ENCODE peak calls at places on chromosome 18, in nine cellular contexts. One of them, this sample, is unnamed.

GRCh38 chr18:37252342-37252741 is 313.3 kb downstream of the CELF4 start:
- DNase-seq in pancreas: no peak
- DNase-seq in sigmoid colon: no peak
- DNase-seq in heart right ventricle: no peak
- DNase-seq in psoas muscle: no peak
- DNase-seq in GM23248: no peak
- DNase-seq in heart left ventricle: no peak
- DNase-seq in ascending aorta: no peak
- DNase-seq in fibroblast of lung: no peak
- DNase-seq in this sample: no peak

GRCh38 chr18:1018211-1018651 is 113.6 kb downstream of the ADCYAP1 start:
- DNase-seq in pancreas: no peak
- DNase-seq in sigmoid colon: no peak
- DNase-seq in heart right ventricle: no peak
- DNase-seq in psoas muscle: no peak
- DNase-seq in GM23248: peak; percentile 34
- DNase-seq in heart left ventricle: no peak
- DNase-seq in ascending aorta: no peak
- DNase-seq in fibroblast of lung: peak; percentile 51
- DNase-seq in this sample: no peak

GRCh38 chr18:75068682-75069435 is 140.1 kb downstream of the PTGR3 start:
- DNase-seq in pancreas: no peak
- DNase-seq in sigmoid colon: no peak
- DNase-seq in heart right ventricle: no peak
- DNase-seq in psoas muscle: no peak
- DNase-seq in GM23248: no peak
- DNase-seq in heart left ventricle: no peak
- DNase-seq in ascending aorta: peak; percentile 38
- DNase-seq in fibroblast of lung: no peak
- DNase-seq in this sample: no peak

GRCh38 chr18:35547008-35547605 is 34.4 kb upstream of the GALNT1 start:
- DNase-seq in pancreas: no peak
- DNase-seq in sigmoid colon: no peak
- DNase-seq in heart right ventricle: no peak
- DNase-seq in psoas muscle: no peak
- DNase-seq in GM23248: no peak
- DNase-seq in heart left ventricle: no peak
- DNase-seq in ascending aorta: no peak
- DNase-seq in fibroblast of lung: no peak
- DNase-seq in this sample: no peak

GRCh38 chr18:37249895-37250618 is 315.5 kb downstream of the CELF4 start:
- DNase-seq in pancreas: no peak
- DNase-seq in sigmoid colon: no peak
- DNase-seq in heart right ventricle: no peak
- DNase-seq in psoas muscle: no peak
- DNase-seq in GM23248: no peak
- DNase-seq in heart left ventricle: no peak
- DNase-seq in ascending aorta: no peak
- DNase-seq in fibroblast of lung: no peak
- DNase-seq in this sample: no peak

GRCh38 chr18:46069524-46069923 is 2.5 kb downstream of the PSTPIP2 start:
- DNase-seq in pancreas: no peak
- DNase-seq in sigmoid colon: no peak
- DNase-seq in heart right ventricle: no peak
- DNase-seq in psoas muscle: no peak
- DNase-seq in GM23248: peak; percentile 25
- DNase-seq in heart left ventricle: no peak
- DNase-seq in ascending aorta: no peak
- DNase-seq in fibroblast of lung: no peak
- DNase-seq in this sample: no peak

GRCh38 chr18:32303400-32303799 is 113.6 kb downstream of the MEP1B start:
- DNase-seq in pancreas: no peak
- DNase-seq in sigmoid colon: no peak
- DNase-seq in heart right ventricle: no peak
- DNase-seq in psoas muscle: no peak
- DNase-seq in GM23248: no peak
- DNase-seq in heart left ventricle: no peak
- DNase-seq in ascending aorta: no peak
- DNase-seq in fibroblast of lung: no peak
- DNase-seq in this sample: no peak

GRCh38 chr18:12703096-12703567 is 290 bp downstream of the PSMG2 start:
- DNase-seq in pancreas: no peak
- DNase-seq in sigmoid colon: no peak
- DNase-seq in heart right ventricle: no peak
- DNase-seq in psoas muscle: no peak
- DNase-seq in GM23248: no peak
- DNase-seq in heart left ventricle: no peak
- DNase-seq in ascending aorta: no peak
- DNase-seq in fibroblast of lung: no peak
- DNase-seq in this sample: no peak

GRCh38 chr18:36769611-36770314 is 59.0 kb downstream of the TPGS2 start:
- DNase-seq in pancreas: no peak
- DNase-seq in sigmoid colon: no peak
- DNase-seq in heart right ventricle: peak; percentile 35
- DNase-seq in psoas muscle: peak; percentile 55
- DNase-seq in GM23248: peak; percentile 9
- DNase-seq in heart left ventricle: no peak
- DNase-seq in ascending aorta: no peak
- DNase-seq in fibroblast of lung: no peak
- DNase-seq in this sample: no peak

GRCh38 chr18:13110559-13110958 is 108.0 kb upstream of the LDLRAD4 start:
- DNase-seq in pancreas: peak; percentile 27
- DNase-seq in sigmoid colon: no peak
- DNase-seq in heart right ventricle: no peak
- DNase-seq in psoas muscle: no peak
- DNase-seq in GM23248: no peak
- DNase-seq in heart left ventricle: no peak
- DNase-seq in ascending aorta: no peak
- DNase-seq in fibroblast of lung: no peak
- DNase-seq in this sample: no peak

GRCh38 chr18:31154186-31154585 is 8.5 kb downstream of the DSC1 start:
- DNase-seq in pancreas: no peak
- DNase-seq in sigmoid colon: no peak
- DNase-seq in heart right ventricle: no peak
- DNase-seq in psoas muscle: no peak
- DNase-seq in GM23248: no peak
- DNase-seq in heart left ventricle: no peak
- DNase-seq in ascending aorta: no peak
- DNase-seq in fibroblast of lung: no peak
- DNase-seq in this sample: no peak

GRCh38 chr18:41456791-41457190 is 498.2 kb upstream of the PIK3C3 start:
- DNase-seq in pancreas: no peak
- DNase-seq in sigmoid colon: no peak
- DNase-seq in heart right ventricle: no peak
- DNase-seq in psoas muscle: no peak
- DNase-seq in GM23248: no peak
- DNase-seq in heart left ventricle: no peak
- DNase-seq in ascending aorta: no peak
- DNase-seq in fibroblast of lung: no peak
- DNase-seq in this sample: no peak

GRCh38 chr18:5417342-5417741 is 121.8 kb upstream of the ZBTB14 start:
- DNase-seq in pancreas: peak; percentile 17
- DNase-seq in sigmoid colon: no peak
- DNase-seq in heart right ventricle: no peak
- DNase-seq in psoas muscle: no peak
- DNase-seq in GM23248: peak; percentile 24
- DNase-seq in heart left ventricle: peak; percentile 20
- DNase-seq in ascending aorta: peak; percentile 67
- DNase-seq in fibroblast of lung: peak; percentile 53
- DNase-seq in this sample: no peak

GRCh38 chr18:30177056-30177455 is 865.5 kb downstream of the DSC3 start:
- DNase-seq in pancreas: no peak
- DNase-seq in sigmoid colon: no peak
- DNase-seq in heart right ventricle: no peak
- DNase-seq in psoas muscle: no peak
- DNase-seq in GM23248: peak; percentile 31
- DNase-seq in heart left ventricle: no peak
- DNase-seq in ascending aorta: no peak
- DNase-seq in fibroblast of lung: no peak
- DNase-seq in this sample: no peak

GRCh38 chr18:44744206-44745180 is 63.8 kb downstream of the SETBP1 start:
- DNase-seq in pancreas: peak; percentile 65
- DNase-seq in sigmoid colon: peak; percentile 75
- DNase-seq in heart right ventricle: peak; percentile 48
- DNase-seq in psoas muscle: peak; percentile 53
- DNase-seq in GM23248: no peak
- DNase-seq in heart left ventricle: peak; percentile 23
- DNase-seq in ascending aorta: no peak
- DNase-seq in fibroblast of lung: no peak
- DNase-seq in this sample: no peak

DNA sequence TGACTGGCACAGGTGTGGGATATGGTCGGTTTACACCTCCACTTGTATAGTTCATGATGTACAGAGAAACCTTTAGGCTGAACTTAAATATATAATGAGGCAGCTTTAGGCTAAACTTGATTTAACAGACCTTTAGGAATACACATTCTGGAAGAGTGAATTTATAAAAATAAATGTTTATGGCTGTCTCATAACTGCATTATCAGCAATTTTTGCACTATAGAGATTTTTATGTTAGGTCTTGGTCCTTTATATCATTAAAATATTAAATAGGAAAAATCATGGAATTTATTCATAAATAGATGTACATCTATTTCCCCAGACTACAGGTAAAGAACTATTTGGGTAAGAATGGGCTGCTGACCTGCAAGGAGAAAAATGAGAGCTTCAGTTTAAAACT is 19.8 kb downstream of the RAB27B start:
- DNase-seq in pancreas: no peak
- DNase-seq in sigmoid colon: no peak
- DNase-seq in heart right ventricle: no peak
- DNase-seq in psoas muscle: no peak
- DNase-seq in GM23248: no peak
- DNase-seq in heart left ventricle: no peak
- DNase-seq in ascending aorta: no peak
- DNase-seq in fibroblast of lung: no peak
- DNase-seq in this sample: no peak
- H3K27me3 ChIP-seq in pancreas: no peaks in the 10 kb centered on the region
- H3K27me3 ChIP-seq in sigmoid colon: no peaks in the 10 kb centered on the region
- H3K27me3 ChIP-seq in heart right ventricle: no peaks in the 10 kb centered on the region
- H3K27me3 ChIP-seq in psoas muscle: no peaks in the 10 kb centered on the region
- H3K27me3 ChIP-seq in GM23248: no peaks in the 10 kb centered on the region
- H3K27me3 ChIP-seq in heart left ventricle: no peaks in the 10 kb centered on the region
- H3K27me3 ChIP-seq in ascending aorta: no peaks in the 10 kb centered on the region
- H3K27me3 ChIP-seq in fibroblast of lung: no peaks in the 10 kb centered on the region
- H3K27me3 ChIP-seq in this sample: no peaks in the 10 kb centered on the region

GRCh38 chr18:22943847-22944246 is 10.7 kb downstream of the RBBP8 start:
- DNase-seq in pancreas: no peak
- DNase-seq in sigmoid colon: no peak
- DNase-seq in heart right ventricle: no peak
- DNase-seq in psoas muscle: no peak
- DNase-seq in GM23248: no peak
- DNase-seq in heart left ventricle: no peak
- DNase-seq in ascending aorta: no peak
- DNase-seq in fibroblast of lung: no peak
- DNase-seq in this sample: no peak
- H3K36me3 ChIP-seq in pancreas: peaks cover 7% of the 10 kb centered on the region
- H3K36me3 ChIP-seq in sigmoid colon: no peaks in the 10 kb centered on the region
- H3K36me3 ChIP-seq in heart right ventricle: peaks cover 23% of the 10 kb centered on the region
- H3K36me3 ChIP-seq in psoas muscle: no peaks in the 10 kb centered on the region
- H3K36me3 ChIP-seq in GM23248: no peaks in the 10 kb centered on the region
- H3K36me3 ChIP-seq in heart left ventricle: peaks cover 12% of the 10 kb centered on the region
- H3K36me3 ChIP-seq in ascending aorta: peaks cover 3% of the 10 kb centered on the region
- H3K36me3 ChIP-seq in fibroblast of lung: no peaks in the 10 kb centered on the region
- H3K36me3 ChIP-seq in this sample: peaks cover 20% of the 10 kb centered on the region

GRCh38 chr18:63306249-63306648 is 13.3 kb downstream of the BCL2 start:
- DNase-seq in pancreas: no peak
- DNase-seq in sigmoid colon: no peak
- DNase-seq in heart right ventricle: no peak
- DNase-seq in psoas muscle: no peak
- DNase-seq in GM23248: no peak
- DNase-seq in heart left ventricle: no peak
- DNase-seq in ascending aorta: no peak
- DNase-seq in fibroblast of lung: no peak
- DNase-seq in this sample: no peak

GRCh38 chr18:63306819-63307554 is 12.6 kb downstream of the BCL2 start:
- DNase-seq in pancreas: no peak
- DNase-seq in sigmoid colon: no peak
- DNase-seq in heart right ventricle: no peak
- DNase-seq in psoas muscle: no peak
- DNase-seq in GM23248: no peak
- DNase-seq in heart left ventricle: no peak
- DNase-seq in ascending aorta: no peak
- DNase-seq in fibroblast of lung: no peak
- DNase-seq in this sample: no peak

GRCh38 chr18:63307555-63308200 is 11.9 kb downstream of the BCL2 start:
- DNase-seq in pancreas: no peak
- DNase-seq in sigmoid colon: no peak
- DNase-seq in heart right ventricle: no peak
- DNase-seq in psoas muscle: no peak
- DNase-seq in GM23248: peak; percentile 16
- DNase-seq in heart left ventricle: no peak
- DNase-seq in ascending aorta: no peak
- DNase-seq in fibroblast of lung: peak; percentile 15
- DNase-seq in this sample: no peak

GRCh38 chr18:63311481-63312409 is 7.8 kb downstream of the BCL2 start:
- DNase-seq in pancreas: no peak
- DNase-seq in sigmoid colon: no peak
- DNase-seq in heart right ventricle: no peak
- DNase-seq in psoas muscle: no peak
- DNase-seq in GM23248: no peak
- DNase-seq in heart left ventricle: no peak
- DNase-seq in ascending aorta: no peak
- DNase-seq in fibroblast of lung: no peak
- DNase-seq in this sample: no peak

GRCh38 chr18:63309422-63309821 is 10.1 kb downstream of the BCL2 start:
- DNase-seq in pancreas: no peak
- DNase-seq in sigmoid colon: no peak
- DNase-seq in heart right ventricle: no peak
- DNase-seq in psoas muscle: no peak
- DNase-seq in GM23248: no peak
- DNase-seq in heart left ventricle: no peak
- DNase-seq in ascending aorta: no peak
- DNase-seq in fibroblast of lung: no peak
- DNase-seq in this sample: no peak
- H3K27ac ChIP-seq in pancreas: no peak overlapping the region
- H3K27ac ChIP-seq in sigmoid colon: no peak overlapping the region
- H3K27ac ChIP-seq in heart right ventricle: no peak overlapping the region
- H3K27ac ChIP-seq in psoas muscle: no peak overlapping the region
- H3K27ac ChIP-seq in GM23248: no peak overlapping the region
- H3K27ac ChIP-seq in heart left ventricle: no peak overlapping the region
- H3K27ac ChIP-seq in ascending aorta: no peak overlapping the region
- H3K27ac ChIP-seq in fibroblast of lung: no peak overlapping the region
- H3K27ac ChIP-seq in this sample: no peak overlapping the region

GRCh38 chr18:49257609-49258008 is 202.8 kb downstream of the DYM start:
- DNase-seq in pancreas: no peak
- DNase-seq in sigmoid colon: no peak
- DNase-seq in heart right ventricle: no peak
- DNase-seq in psoas muscle: no peak
- DNase-seq in GM23248: no peak
- DNase-seq in heart left ventricle: no peak
- DNase-seq in ascending aorta: no peak
- DNase-seq in fibroblast of lung: no peak
- DNase-seq in this sample: no peak

DNA sequence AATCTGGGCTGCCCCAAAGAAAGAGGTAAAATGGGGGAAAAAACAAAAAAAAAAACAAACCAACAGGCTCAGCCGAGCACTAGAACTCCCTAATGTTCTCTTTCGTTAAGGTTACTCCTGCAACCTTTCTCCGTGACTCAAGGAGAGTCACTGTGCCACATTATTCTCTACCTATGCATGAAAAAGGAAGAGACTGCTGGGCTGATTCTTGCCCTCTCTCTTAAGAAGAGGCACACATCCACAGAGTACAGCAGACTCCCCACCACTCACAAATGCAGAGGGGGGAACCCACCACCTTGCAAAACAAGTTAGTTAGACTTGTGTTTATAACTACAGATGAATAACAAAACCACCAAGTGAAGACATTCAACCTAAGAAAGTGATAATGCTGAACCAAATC is 201.5 kb downstream of the DYM start:
- DNase-seq in pancreas: no peak
- DNase-seq in sigmoid colon: no peak
- DNase-seq in heart right ventricle: no peak
- DNase-seq in psoas muscle: no peak
- DNase-seq in GM23248: no peak
- DNase-seq in heart left ventricle: no peak
- DNase-seq in ascending aorta: no peak
- DNase-seq in fibroblast of lung: no peak
- DNase-seq in this sample: no peak
- H3K27me3 ChIP-seq in pancreas: no peaks in the 10 kb centered on the region
- H3K27me3 ChIP-seq in sigmoid colon: no peaks in the 10 kb centered on the region
- H3K27me3 ChIP-seq in heart right ventricle: no peaks in the 10 kb centered on the region
- H3K27me3 ChIP-seq in psoas muscle: no peaks in the 10 kb centered on the region
- H3K27me3 ChIP-seq in GM23248: no peaks in the 10 kb centered on the region
- H3K27me3 ChIP-seq in heart left ventricle: no peaks in the 10 kb centered on the region
- H3K27me3 ChIP-seq in ascending aorta: no peaks in the 10 kb centered on the region
- H3K27me3 ChIP-seq in fibroblast of lung: no peaks in the 10 kb centered on the region
- H3K27me3 ChIP-seq in this sample: no peaks in the 10 kb centered on the region